ENCODE peak calls at places on chromosomes 2 and 18, in six cellular contexts. S is GM12878, E is HepG2, U is HCT116, K is H1, M is K562. L is an unnamed sample.

GRCh38 chr2:86068098-86069047 is 37.3 kb downstream of the POLR1A start:
- DNase-seq in S (no peak), E (no peak), U (no peak), K (no peak), M (no peak), L (no peak)

GRCh38 chr18:79852561-79853302 is 55.0 kb downstream of the KCNG2 start:
- DNase-seq in S (no peak), E (peak), U (no peak), K (peak), M (no peak), L (no peak)

GRCh38 chr2:196066794-196067382 is 1.7 kb downstream of the DNAH7 start:
- DNase-seq in S (no peak), E (no peak), U (peak), K (no peak), M (peak), L (no peak)

GRCh38 chr2:172513524-172513900 is 42.4 kb upstream of the PDK1 start:
- DNase-seq in S (no peak), E (no peak), U (no peak), K (no peak), M (no peak), L (no peak)

GRCh38 chr2:121220995-121221394 is 64.0 kb downstream of the TFCP2L1 start:
- DNase-seq in S (no peak), E (no peak), U (peak), K (no peak), M (no peak), L (no peak)

GRCh38 chr18:79506191-79507075 is 110.7 kb downstream of the NFATC1 start:
- DNase-seq in S (no peak), E (no peak), U (no peak), K (no peak), M (no peak), L (no peak)

GRCh38 chr2:185279999-185280398 is 458.6 kb upstream of the FSIP2 start:
- DNase-seq in S (no peak), E (peak), U (no peak), K (no peak), M (no peak), L (no peak)

GRCh38 chr2:18861951-18862350 is 272.6 kb upstream of the NT5C1B start:
- DNase-seq in S (no peak), E (no peak), U (no peak), K (no peak), M (no peak), L (no peak)

GRCh38 chr2:75031171-75031570 is 72.7 kb downstream of the POLE4 start:
- DNase-seq in S (no peak), E (no peak), U (no peak), K (no peak), M (no peak), L (no peak)

GRCh38 chr2:85994421-85994777 is 105.6 kb upstream of the ST3GAL5 start:
- DNase-seq in S (no peak), E (no peak), U (no peak), K (peak), M (peak), L (no peak)

GRCh38 chr18:43278401-43278800 is 1.1 kb upstream of the SYT4 start:
- DNase-seq in S (no peak), E (no peak), U (no peak), K (no peak), M (no peak), L (no peak)

GRCh38 chr2:180385601-180386201 is 378.6 kb upstream of the CWC22 start:
- DNase-seq in S (no peak), E (no peak), U (no peak), K (no peak), M (no peak), L (no peak)

GRCh38 chr2:225668606-225669266 is 269.2 kb downstream of the NYAP2 start:
- DNase-seq in S (peak), E (peak), U (peak), K (no peak), M (peak), L (peak)

GRCh38 chr2:145846986-145847385 is 1327.1 kb upstream of the ZEB2 start:
- DNase-seq in S (no peak), E (no peak), U (no peak), K (no peak), M (no peak), L (no peak)

GRCh38 chr2:100640329-100641114 is 77.7 kb downstream of the PDCL3 start:
- DNase-seq in S (no peak), E (no peak), U (no peak), K (peak), M (no peak), L (no peak)

GRCh38 chr2:163934134-163934533 is 198.3 kb upstream of the FIGN start:
- DNase-seq in S (no peak), E (no peak), U (no peak), K (no peak), M (no peak), L (no peak)

GRCh38 chr2:42504364-42505230 is 10.8 kb upstream of the KCNG3 start:
- DNase-seq in S (no peak), E (peak), U (no peak), K (no peak), M (no peak), L (no peak)

GRCh38 chr2:42498482-42498881 is 4.7 kb upstream of the KCNG3 start:
- DNase-seq in S (no peak), E (peak), U (no peak), K (no peak), M (no peak), L (no peak)

DNA sequence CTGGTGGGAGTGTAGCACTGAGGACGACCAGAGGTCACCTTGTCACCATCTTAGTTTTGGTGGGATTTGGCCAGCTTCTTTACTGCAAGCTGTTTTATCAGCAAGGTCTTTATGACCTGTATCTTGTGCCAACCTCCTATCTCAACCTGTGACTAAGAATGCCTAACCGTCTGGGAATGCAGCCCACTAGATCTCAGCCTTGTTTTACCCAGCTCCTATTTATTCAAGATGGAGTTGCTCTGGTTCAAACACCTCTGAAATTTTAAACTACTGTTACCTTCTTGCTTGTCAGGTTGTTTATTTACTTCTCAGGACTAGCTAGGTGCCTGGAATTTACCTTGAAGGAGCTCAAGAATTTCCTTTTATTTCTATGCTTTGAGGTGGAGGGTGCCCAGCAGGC is 9.5 kb upstream of the KCNG3 start:
- DNase-seq in S (no peak), E (no peak), U (no peak), K (no peak), M (no peak), L (no peak)
- TF ChIP-seq YY1 in S (no peak), E (no peak), U (no peak), K (no peak), M (no peak), L (no peak)

GRCh38 chr18:48787523-48788151 is 163.1 kb downstream of the SMAD7 start:
- DNase-seq in S (no peak), E (no peak), U (no peak), K (no peak), M (no peak), L (no peak)
- TF ChIP-seq ZNF274 in S (no peak), E (no peak), U (no peak), K (no peak), M (no peak), L (no peak)

GRCh38 chr18:10248738-10249137 is 205.7 kb upstream of the APCDD1 start:
- DNase-seq in S (no peak), E (no peak), U (no peak), K (no peak), M (no peak), L (no peak)

GRCh38 chr18:10247402-10248117 is 206.9 kb upstream of the APCDD1 start:
- DNase-seq in S (no peak), E (no peak), U (no peak), K (no peak), M (no peak), L (no peak)

GRCh38 chr18:10249270-10249669 is 205.2 kb upstream of the APCDD1 start:
- DNase-seq in S (no peak), E (no peak), U (no peak), K (no peak), M (peak), L (no peak)

GRCh38 chr18:10252494-10252893 is 201.9 kb upstream of the APCDD1 start:
- DNase-seq in S (no peak), E (no peak), U (no peak), K (no peak), M (no peak), L (no peak)

DNA sequence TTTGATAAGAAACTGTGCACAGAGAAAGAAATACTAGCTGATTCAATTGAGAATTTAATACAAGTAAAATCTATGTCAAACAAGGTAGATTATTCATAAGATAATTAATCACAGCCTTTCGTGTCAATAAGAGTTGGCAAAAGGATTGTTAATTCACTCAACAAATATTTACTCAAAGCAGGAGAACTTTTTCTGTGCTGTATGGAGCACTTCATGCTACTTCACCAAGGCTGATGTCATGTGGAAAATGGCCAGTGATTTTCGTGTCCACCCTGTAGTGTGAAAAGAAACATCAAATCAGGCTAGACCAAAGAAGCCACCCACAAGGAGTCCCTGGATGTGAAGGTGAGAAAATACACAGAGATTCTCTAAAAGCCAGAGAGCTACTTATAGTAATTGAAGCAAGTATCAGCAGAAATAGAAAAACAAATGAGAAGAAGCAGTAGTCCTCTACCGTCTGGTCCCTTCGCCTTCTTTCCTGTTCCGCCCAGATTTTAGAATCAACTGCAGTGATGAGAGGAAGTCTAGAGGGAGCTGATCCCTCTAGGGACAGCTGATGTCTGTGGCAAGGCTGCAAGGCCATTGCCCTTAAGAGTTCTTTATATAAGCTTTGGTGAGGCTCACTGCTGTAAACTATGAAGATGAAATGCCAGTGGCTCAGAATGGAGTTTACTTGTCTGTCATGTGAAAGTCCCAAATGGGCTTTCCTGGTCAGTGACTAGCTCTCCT is 201.3 kb upstream of the APCDD1 start:
- DNase-seq in S (no peak), E (no peak), U (no peak), K (no peak), M (no peak), L (no peak)
- TF ChIP-seq YY1 in S (no peak), E (no peak), U (no peak), K (no peak), M (no peak), L (no peak)

GRCh38 chr2:106801256-106801655 is 84.7 kb downstream of the ST6GAL2 start:
- DNase-seq in S (no peak), E (no peak), U (no peak), K (no peak), M (no peak), L (peak)
- TF ChIP-seq ZNF274 in S (no peak), E (no peak), U (no peak), K (no peak), M (no peak), L (no peak)

GRCh38 chr2:161384864-161385263 is 31.2 kb upstream of the TBR1 start:
- DNase-seq in S (peak), E (no peak), U (no peak), K (no peak), M (no peak), L (no peak)
- TF ChIP-seq YY1 in S (peak), E (no peak), U (no peak), K (no peak), M (no peak), L (no peak)

GRCh38 chr2:226694142-226694541 is 105.5 kb downstream of the IRS1 start:
- DNase-seq in S (no peak), E (no peak), U (no peak), K (no peak), M (no peak), L (no peak)
- TF ChIP-seq ZNF274 in S (no peak), E (no peak), U (no peak), K (no peak), M (no peak), L (no peak)